ENCODE peak calls at places on chromosomes 12 and 14, in nine cellular contexts. M is KG1; A is Peyer's patch; J is activated T-cell treated with anti-CD3 and anti-CD28 coated beads, Interleukin-2, amount 50 U/mL, for 4 hours; N is left ventricle myocardium inferior; W is stimulated activated CD4-positive, alpha-beta T cell treated with anti-CD3 and anti-CD28 coated beads, Interleukin-15, amount 100 ng/mL, for 1 hour; T is SK-N-SH; H is iris pigment epithelial cell; E is neural crest cell. P is an unnamed sample.
A peak's percentile ranks its signal among the peaks of the same experiment; 100 is the strongest.

GRCh38 chr12:100555722-100556121 is 17.8 kb upstream of the GAS2L3 start:
- DNase-seq in M (no peak), J (no peak), H (peak; percentile 49), A (no peak), E (no peak), N (no peak), W (no peak), T (no peak), P (no peak)

GRCh38 chr14:97401714-97402113 is 604.5 kb downstream of the VRK1 start:
- DNase-seq in N (no peak), A (no peak), J (no peak), H (no peak), T (no peak), W (no peak), M (no peak), E (no peak), P (no peak)

GRCh38 chr12:88909510-88909909 is 329.2 kb upstream of the KITLG start:
- DNase-seq in J (no peak), A (no peak), T (no peak), N (no peak), E (no peak), M (no peak), H (no peak), W (no peak), P (no peak)

GRCh38 chr12:54363047-54363446 is 1.2 kb downstream of the GPR84 start:
- DNase-seq in W (no peak), E (no peak), M (no peak), J (no peak), H (no peak), N (no peak), A (no peak), T (no peak), P (no peak)

GRCh38 chr14:54003064-54003463 is 46.4 kb upstream of the BMP4 start:
- DNase-seq in E (no peak), T (no peak), A (no peak), H (no peak), W (no peak), N (no peak), M (no peak), J (no peak), P (no peak)

GRCh38 chr14:20002319-20002718 is 356 bp downstream of the OR4Q2 start:
- DNase-seq in M (no peak), E (no peak), J (no peak), N (no peak), H (no peak), A (no peak), T (no peak), W (no peak), P (no peak)

GRCh38 chr14:91417983-91418386 is 365 bp upstream of the CCDC88C start:
- DNase-seq in J (peak; percentile 60), T (peak; percentile 86), W (no peak), N (no peak), E (no peak), H (peak; percentile 33), M (peak; percentile 34), A (no peak), P (peak; percentile 82)

GRCh38 chr12:22124987-22125386 is 79.0 kb downstream of the CMAS start:
- DNase-seq in T (no peak), M (no peak), H (no peak), A (no peak), W (no peak), N (no peak), J (no peak), E (no peak), P (no peak)

GRCh38 chr14:105748204-105748578 is 221.8 kb downstream of the TMEM121 start:
- DNase-seq in W (no peak), A (peak; percentile 42), E (no peak), J (no peak), N (peak; percentile 29), T (no peak), H (peak; percentile 23), M (no peak), P (no peak)

GRCh38 chr14:74478996-74479635 is 14.0 kb downstream of the NPC2 start:
- DNase-seq in N (no peak), W (no peak), H (peak; percentile 18), J (no peak), M (no peak), E (no peak), T (peak; percentile 67), A (no peak), P (no peak)

GRCh38 chr14:64605926-64606685 is 56.3 kb downstream of the PPP1R36 start:
- DNase-seq in N (no peak), E (no peak), M (no peak), T (no peak), H (no peak), A (no peak), J (no peak), W (no peak), P (no peak)

GRCh38 chr12:77231548-77231947 is 166.2 kb upstream of the E2F7 start:
- DNase-seq in T (peak; percentile 30), E (no peak), J (no peak), N (peak; percentile 73), A (peak; percentile 56), M (no peak), H (peak; percentile 31), W (no peak), P (no peak)

GRCh38 chr12:102543931-102544485 is 63.6 kb upstream of the IGF1 start:
- DNase-seq in M (no peak), A (no peak), E (no peak), N (no peak), H (no peak), W (no peak), J (no peak), T (no peak), P (no peak)

GRCh38 chr12:126538888-126539287 is 1473.7 kb downstream of the AACS start:
- DNase-seq in W (no peak), M (no peak), N (no peak), H (no peak), T (no peak), A (no peak), E (no peak), J (no peak), P (no peak)

GRCh38 chr12:131865196-131865875 is 29.1 kb upstream of the ULK1 start:
- DNase-seq in H (peak; percentile 15), N (no peak), T (peak; percentile 16), A (no peak), J (no peak), W (no peak), E (no peak), M (no peak), P (no peak)

GRCh38 chr14:76019676-76020075 is 34.1 kb downstream of the IFT43 start:
- DNase-seq in T (no peak), M (no peak), J (no peak), A (no peak), W (no peak), N (no peak), H (no peak), E (no peak), P (no peak)

GRCh38 chr12:90173499-90174197 is 465.0 kb upstream of the ATP2B1 start:
- DNase-seq in H (no peak), T (no peak), E (no peak), M (no peak), A (no peak), J (no peak), N (no peak), W (no peak), P (no peak)

GRCh38 chr14:93274055-93274806 is 58.6 kb downstream of the BTBD7 start:
- DNase-seq in M (no peak), W (no peak), H (no peak), A (no peak), J (no peak), E (no peak), N (no peak), T (no peak), P (no peak)

GRCh38 chr12:110698171-110698902 is 9.4 kb upstream of the HVCN1 start:
- DNase-seq in W (peak; percentile 59), H (peak; percentile 92), E (no peak), M (peak; percentile 19), N (peak; percentile 77), A (peak; percentile 71), J (peak; percentile 63), T (no peak), P (peak; percentile 69)

GRCh38 chr14:75531256-75531655 is 9.0 kb downstream of the BATF start:
- DNase-seq in T (no peak), A (no peak), E (no peak), M (no peak), J (no peak), N (no peak), H (no peak), W (no peak), P (no peak)

GRCh38 chr12:120997448-120997847 is 18.8 kb downstream of the C12orf43 start:
- DNase-seq in A (no peak), E (no peak), N (no peak), M (no peak), T (peak; percentile 23), W (no peak), J (no peak), H (no peak), P (no peak)

GRCh38 chr12:69026341-69026740 is 93.4 kb upstream of the CPM start:
- DNase-seq in T (no peak), N (no peak), J (no peak), H (no peak), M (no peak), W (no peak), A (no peak), E (no peak), P (no peak)

GRCh38 chr12:115306380-115306779 is 622.4 kb upstream of the TBX3 start:
- DNase-seq in H (no peak), E (no peak), T (no peak), N (no peak), A (no peak), J (no peak), W (no peak), M (no peak), P (no peak)

GRCh38 chr12:113259499-113259953 is 38.3 kb downstream of the TPCN1 start:
- DNase-seq in E (no peak), T (peak; percentile 87), N (peak; percentile 91), J (no peak), A (peak; percentile 76), W (no peak), M (no peak), H (no peak), P (no peak)

GRCh38 chr14:73293782-73294781 is 56.8 kb downstream of the PAPLN start:
- DNase-seq in J (no peak), N (no peak), T (no peak), M (no peak), W (no peak), A (no peak), E (no peak), H (peak; percentile 17), P (no peak)

GRCh38 chr12:29907486-29907885 is 123.7 kb upstream of the TMTC1 start:
- DNase-seq in E (no peak), N (no peak), W (no peak), H (peak; percentile 5), A (no peak), M (no peak), J (no peak), T (no peak), P (no peak)

GRCh38 chr12:108134744-108135143 is 5.7 kb downstream of the WSCD2 start:
- DNase-seq in N (no peak), M (no peak), J (no peak), T (no peak), H (no peak), W (no peak), E (no peak), A (no peak), P (no peak)

GRCh38 chr12:96083020-96083489 is 47.7 kb upstream of the LTA4H start:
- DNase-seq in M (no peak), T (no peak), H (no peak), N (no peak), J (no peak), A (no peak), E (no peak), W (no peak), P (no peak)

GRCh38 chr12:6538420-6539275 is 4.3 kb downstream of the GAPDH start:
- DNase-seq in T (peak; percentile 40), M (no peak), E (no peak), N (no peak), H (peak; percentile 25), W (no peak), A (no peak), J (no peak), P (no peak)

GRCh38 chr12:110860833-110861291 is 14.1 kb downstream of the CCDC63 start:
- DNase-seq in J (no peak), N (no peak), H (no peak), W (no peak), M (peak; percentile 69), E (no peak), A (no peak), T (no peak), P (no peak)

GRCh38 chr14:67694791-67695393 is 672 bp downstream of the RDH11 start:
- DNase-seq in M (peak; percentile 40), H (peak; percentile 97), A (peak; percentile 86), J (peak; percentile 51), N (peak; percentile 19), W (peak; percentile 10), T (peak; percentile 80), E (peak; percentile 37), P (peak; percentile 62)